ENCODE peak calls at places on chromosomes 5 and 9, in six cellular contexts. I is A172, B is WTC11, Z is non-pigmented ciliary epithelial cell, G is T-cell, F is body of pancreas. L is an unnamed sample.

GRCh38 chr5:68285857-68286611 is 70.5 kb downstream of the PIK3R1 start:
- DNase-seq in I (peak; percentile 44), B (no peak), Z (no peak), G (no peak), F (no peak), L (no peak)

GRCh38 chr5:11384441-11385250 is 519.6 kb downstream of the CTNND2 start:
- DNase-seq in I (no peak), B (peak; percentile 33), Z (no peak), G (no peak), F (peak; percentile 26), L (no peak)

GRCh38 chr9:96524045-96524444 is 74.1 kb downstream of the HABP4 start:
- DNase-seq in I (no peak), B (no peak), Z (no peak), G (no peak), F (no peak), L (no peak)

GRCh38 chr5:16497546-16497945 is 31.9 kb upstream of the ZNF622 start:
- DNase-seq in I (no peak), B (no peak), Z (no peak), G (no peak), F (no peak), L (no peak)

GRCh38 chr9:124350485-124351263 is 64.6 kb downstream of the PSMB7 start:
- DNase-seq in I (no peak), B (peak; percentile 5), Z (no peak), G (no peak), F (no peak), L (peak; percentile 24)

GRCh38 chr5:1183424-1184162 is 17.8 kb upstream of the SLC6A19 start:
- DNase-seq in I (no peak), B (no peak), Z (no peak), G (no peak), F (no peak), L (no peak)

GRCh38 chr5:7548576-7548975 is 152.6 kb downstream of the ADCY2 start:
- DNase-seq in I (no peak), B (no peak), Z (no peak), G (no peak), F (no peak), L (no peak)

GRCh38 chr5:95959964-95960801 is 1.5 kb downstream of the ELL2 start:
- DNase-seq in I (peak; percentile 18), B (no peak), Z (no peak), G (no peak), F (peak; percentile 38), L (no peak)

GRCh38 chr9:79611091-79611614 is 39.4 kb downstream of the TLE4 start:
- DNase-seq in I (peak; percentile 96), B (no peak), Z (peak; percentile 94), G (no peak), F (no peak), L (peak; percentile 63)

GRCh38 chr9:93659044-93659836 is 82.9 kb downstream of the PHF2 start:
- DNase-seq in I (no peak), B (peak; percentile 6), Z (no peak), G (no peak), F (peak; percentile 5), L (peak; percentile 38)

GRCh38 chr5:140000332-140000731 is 42.8 kb downstream of the NRG2 start:
- DNase-seq in I (no peak), B (no peak), Z (no peak), G (no peak), F (peak; percentile 75), L (no peak)

GRCh38 chr5:43046474-43046873 is 6.4 kb upstream of the ANXA2R start:
- DNase-seq in I (no peak), B (no peak), Z (no peak), G (no peak), F (no peak), L (no peak)

GRCh38 chr5:11047051-11047450 is 286.0 kb upstream of the DAP start:
- DNase-seq in I (peak; percentile 22), B (no peak), Z (no peak), G (no peak), F (no peak), L (no peak)

GRCh38 chr9:117704597-117704996 is 394 bp downstream of the TLR4 start:
- DNase-seq in I (no peak), B (no peak), Z (no peak), G (no peak), F (no peak), L (no peak)

GRCh38 chr5:124744170-124744911 is 2.1 kb downstream of the ZNF608 start:
- DNase-seq in I (no peak), B (no peak), Z (no peak), G (no peak), F (peak; percentile 57), L (no peak)

GRCh38 chr5:67693956-67694564 is 497.5 kb upstream of the CD180 start:
- DNase-seq in I (peak; percentile 12), B (no peak), Z (no peak), G (no peak), F (peak; percentile 13), L (no peak)

GRCh38 chr9:73269430-73270101 is 117.9 kb downstream of the ANXA1 start:
- DNase-seq in I (peak; percentile 28), B (no peak), Z (peak; percentile 10), G (no peak), F (no peak), L (no peak)

GRCh38 chr5:113038714-113039113 is 62.1 kb downstream of the DCP2 start:
- DNase-seq in I (peak; percentile 91), B (no peak), Z (no peak), G (no peak), F (no peak), L (no peak)

GRCh38 chr5:176739461-176740051 is 70.8 kb upstream of the UNC5A start:
- DNase-seq in I (no peak), B (no peak), Z (no peak), G (no peak), F (no peak), L (peak; percentile 29)

GRCh38 chr5:134541736-134542376 is 16.4 kb downstream of the JADE2 start:
- DNase-seq in I (peak; percentile 23), B (peak; percentile 82), Z (no peak), G (no peak), F (peak; percentile 56), L (peak; percentile 35)

GRCh38 chr5:61412344-61412743 is 80.3 kb downstream of the ZSWIM6 start:
- DNase-seq in I (no peak), B (no peak), Z (no peak), G (no peak), F (no peak), L (no peak)

GRCh38 chr5:10577371-10578291 is 13.8 kb downstream of the ANKRD33B start:
- DNase-seq in I (peak; percentile 66), B (no peak), Z (no peak), G (no peak), F (no peak), L (peak; percentile 75)

GRCh38 chr5:75601567-75601966 is 9.7 kb upstream of the ANKDD1B start:
- DNase-seq in I (peak; percentile 5), B (no peak), Z (no peak), G (no peak), F (no peak), L (no peak)

GRCh38 chr5:154840435-154841272 is 9.7 kb downstream of the FAXDC2 start:
- DNase-seq in I (no peak), B (no peak), Z (no peak), G (no peak), F (no peak), L (no peak)

GRCh38 chr5:96048763-96049162 is 87.1 kb upstream of the ELL2 start:
- DNase-seq in I (no peak), B (peak; percentile 29), Z (no peak), G (no peak), F (peak; percentile 43), L (no peak)

GRCh38 chr9:121541256-121541655 is 41.6 kb upstream of the GGTA1 start:
- DNase-seq in I (no peak), B (no peak), Z (no peak), G (no peak), F (no peak), L (no peak)